ENCODE peak calls at places on chromosomes 7 and 10, in four cellular contexts. Y, M, A and I are unnamed samples. For H3K36me3, the result is how much of the 10 kb centered on the place peaks cover.

GRCh38 chr7:117041007-117041406 is 87.7 kb downstream of the ST7 start:
- DNase-seq in A (no peak), Y (no peak), M (no peak), I (no peak)

GRCh38 chr7:2622869-2623697 is 8.7 kb upstream of the TTYH3 start:
- DNase-seq in A (no peak), M (peak), Y (peak), I (no peak)

GRCh38 chr7:32519763-32520162 is 24.5 kb downstream of the AVL9 start:
- DNase-seq in Y (no peak), M (no peak), A (no peak), I (no peak)

GRCh38 chr7:4145576-4145975 is 536.5 kb upstream of the FOXK1 start:
- DNase-seq in Y (no peak), M (no peak), A (no peak), I (no peak)

GRCh38 chr7:119105381-119105780 is 880.9 kb downstream of the ANKRD7 start:
- DNase-seq in Y (no peak), A (no peak), M (no peak), I (no peak)

GRCh38 chr10:30357806-30358205 is 8.7 kb upstream of the MTPAP start:
- DNase-seq in A (no peak), M (no peak), Y (no peak), I (no peak)

GRCh38 chr10:106436123-106436740 is 728.3 kb downstream of the SORCS1 start:
- DNase-seq in A (no peak), Y (no peak), M (no peak), I (no peak)

GRCh38 chr10:132257271-132257670 is 50.5 kb downstream of the STK32C start:
- DNase-seq in M (no peak), A (no peak), Y (no peak), I (no peak)

GRCh38 chr10:49605177-49605938 is 4.8 kb upstream of the SLC18A3 start:
- DNase-seq in A (no peak), M (no peak), Y (no peak), I (peak)

GRCh38 chr10:29658984-29659769 is 24.4 kb upstream of the SVIL start:
- DNase-seq in Y (peak), M (no peak), A (peak), I (no peak)

GRCh38 chr7:142602756-142603155 is 146.5 kb upstream of the PRSS1 start:
- DNase-seq in Y (no peak), M (no peak), A (no peak), I (no peak)

GRCh38 chr10:124142960-124143359 is 49.6 kb upstream of the CHST15 start:
- DNase-seq in Y (no peak), M (no peak), A (no peak), I (no peak)

GRCh38 chr7:131341690-131342089 is 14.0 kb downstream of the MKLN1 start:
- DNase-seq in A (no peak), M (no peak), Y (no peak), I (no peak)

GRCh38 chr10:87961314-87961713 is 97.9 kb downstream of the PTEN start:
- DNase-seq in A (peak), M (no peak), Y (no peak), I (no peak)

GRCh38 chr7:50838675-50839377 is 56.1 kb upstream of the GRB10 start:
- DNase-seq in A (no peak), M (no peak), Y (no peak), I (no peak)
- H3K4me3 ChIP-seq in A (no peak), M (no peak), Y (no peak), I (no peak)

DNA sequence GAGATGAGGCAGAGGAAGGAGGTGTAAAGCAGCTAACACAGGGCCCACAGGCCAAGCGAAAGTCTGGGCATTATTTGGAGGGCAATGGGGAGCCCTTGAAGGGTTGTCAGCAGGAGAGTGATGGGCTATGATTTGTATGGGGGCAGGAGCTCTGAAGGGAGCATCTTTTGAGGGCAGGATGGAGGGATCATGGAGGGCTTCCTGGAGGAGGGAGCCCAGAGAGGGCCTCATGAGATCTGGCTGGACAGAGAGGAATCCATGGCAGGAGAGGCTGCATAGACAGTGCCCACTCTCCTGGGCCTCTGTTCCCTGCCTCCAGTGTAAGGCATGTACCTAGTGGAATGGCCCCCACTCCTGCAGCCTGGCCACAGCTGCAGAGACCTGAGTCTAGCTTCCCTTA is 136.6 kb upstream of the PPIF start:
- DNase-seq in A (no peak), M (no peak), Y (no peak), I (no peak)
- H3K36me3 ChIP-seq in A (under half), M (under half), Y (under half), I (under half)

DNA sequence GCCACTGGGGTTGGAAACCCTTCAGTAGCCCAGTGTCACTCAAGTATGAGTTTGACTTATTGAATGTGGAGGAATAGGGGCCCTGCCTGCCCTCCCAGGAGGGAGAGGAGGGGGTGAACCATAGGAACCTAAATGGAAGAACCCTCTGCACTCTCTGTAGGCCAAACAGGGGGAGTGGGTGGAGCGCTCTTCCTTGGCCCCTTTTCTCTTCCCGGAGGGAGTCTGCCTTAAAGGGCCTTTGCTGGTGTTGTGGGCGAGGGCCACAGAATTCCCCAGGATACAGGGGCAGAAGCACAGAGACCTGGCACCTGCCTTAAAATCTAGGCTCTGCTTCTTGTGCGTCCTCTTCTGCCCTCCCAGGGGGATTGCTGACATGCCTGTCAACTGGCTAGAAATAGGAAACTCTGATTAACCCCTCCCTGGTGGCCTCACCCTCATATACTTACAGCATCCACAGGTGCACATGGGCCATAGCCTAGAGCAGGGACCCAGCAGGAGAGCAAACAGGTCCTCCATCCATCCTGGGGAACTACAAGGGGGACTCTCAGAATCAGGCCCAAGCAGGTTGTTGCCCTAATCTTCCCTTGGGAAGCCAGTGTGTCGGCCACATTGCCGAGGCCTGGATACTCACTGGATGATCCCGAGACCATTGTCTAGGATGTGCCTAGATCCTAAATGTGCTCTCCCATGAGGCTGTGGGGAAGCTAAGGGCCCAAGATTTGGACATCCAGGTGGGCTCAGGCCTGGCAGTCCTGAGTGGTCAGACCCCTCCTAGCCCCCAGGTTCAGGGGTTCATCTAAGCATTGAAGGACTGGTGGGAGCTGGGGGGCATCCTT is 3.4 kb downstream of the TRIM8 start:
- DNase-seq in A (no peak), M (no peak), Y (no peak), I (no peak)
- H3K4me3 ChIP-seq in A (no peak), M (peak), Y (peak), I (no peak)

GRCh38 chr10:20630092-20630643 is 266.9 kb downstream of the NEBL start:
- DNase-seq in M (no peak), A (no peak), Y (no peak), I (no peak)

GRCh38 chr10:20625868-20626267 is 271.2 kb downstream of the NEBL start:
- DNase-seq in Y (no peak), M (no peak), A (no peak), I (no peak)

GRCh38 chr10:20627918-20628499 is 269.1 kb downstream of the NEBL start:
- DNase-seq in Y (no peak), A (no peak), M (no peak), I (no peak)

GRCh38 chr10:20624642-20625041 is 272.5 kb downstream of the NEBL start:
- DNase-seq in A (no peak), Y (no peak), M (no peak), I (no peak)

DNA sequence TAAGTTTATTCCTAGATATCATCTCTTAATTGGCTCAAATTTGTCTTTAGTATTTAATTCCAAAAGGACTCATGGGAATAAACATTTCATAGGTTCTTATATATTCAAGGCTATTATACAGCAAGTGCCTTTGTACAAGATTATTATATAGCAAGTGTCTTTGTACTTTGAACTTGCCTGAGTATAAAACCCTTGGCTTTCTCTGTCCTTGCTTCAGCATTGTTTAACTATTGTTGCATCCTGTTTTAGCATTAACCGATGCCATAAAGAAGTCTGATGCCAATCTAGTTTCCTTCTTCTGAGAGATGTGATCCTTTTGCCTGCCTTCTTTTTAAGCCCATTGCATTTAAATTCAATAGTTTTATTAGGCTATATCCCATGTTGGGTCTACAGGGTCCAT is 270.0 kb downstream of the NEBL start:
- DNase-seq in M (no peak), Y (no peak), A (no peak), I (no peak)
- H3K36me3 ChIP-seq in M (under half), Y (under half), A (under half), I (under half)

GRCh38 chr7:108291135-108291508 is 161.0 kb upstream of the LAMB4 start:
- DNase-seq in M (no peak), A (no peak), Y (no peak), I (no peak)
- H3K4me3 ChIP-seq in M (no peak), A (no peak), Y (no peak), I (no peak)

GRCh38 chr10:119452396-119452795 is 90.1 kb downstream of the RGS10 start:
- DNase-seq in M (no peak), A (no peak), Y (no peak), I (no peak)
- H3K36me3 ChIP-seq in M (under half), A (under half), Y (under half), I (under half)

GRCh38 chr10:116654816-116655215 is 34.1 kb downstream of the PNLIPRP2 start:
- DNase-seq in A (no peak), Y (no peak), M (no peak), I (peak)
- H3K4me3 ChIP-seq in A (no peak), Y (no peak), M (no peak), I (no peak)

GRCh38 chr10:74991435-74991834 is 120.0 kb upstream of the SAMD8 start:
- DNase-seq in A (peak), Y (no peak), M (no peak), I (peak)
- H3K36me3 ChIP-seq in A (under half), Y (under half), M (under half), I (under half)